ENCODE peak calls at places on chromosomes 2 and 18, in five cellular contexts. H is GM12891, Z is stomach, U is prostate gland, E is A549. X is an unnamed sample.
A peak's percentile ranks its signal among the peaks of the same experiment; 100 is the strongest.

GRCh38 chr2:121196132-121196848 is 88.7 kb downstream of the TFCP2L1 start:
- DNase-seq in Z (peak; percentile 82), E (no peak), U (peak; percentile 84), H (no peak), X (no peak)

GRCh38 chr2:212124597-212124996 is 414.0 kb downstream of the ERBB4 start:
- DNase-seq in Z (no peak), H (no peak), U (no peak), E (peak; percentile 0), X (no peak)

GRCh38 chr2:117917223-117917917 is 96.5 kb downstream of the CCDC93 start:
- DNase-seq in H (no peak), E (peak; percentile 5), Z (no peak), U (no peak), X (no peak)

GRCh38 chr2:176534798-176535479 is 265.7 kb downstream of the MTX2 start:
- DNase-seq in Z (no peak), U (peak; percentile 19), E (no peak), H (no peak), X (no peak)

GRCh38 chr2:226424971-226425370 is 374.6 kb downstream of the IRS1 start:
- DNase-seq in U (no peak), H (no peak), Z (no peak), E (no peak), X (no peak)

GRCh38 chr2:133012847-133013734 is 343.1 kb upstream of the LYPD1 start:
- DNase-seq in Z (no peak), H (no peak), E (no peak), U (no peak), X (no peak)

GRCh38 chr2:58055027-58055786 is 8.6 kb downstream of the VRK2 start:
- DNase-seq in E (no peak), H (no peak), Z (no peak), U (no peak), X (no peak)

GRCh38 chr18:35442701-35443100 is 55.1 kb downstream of the INO80C start:
- DNase-seq in Z (no peak), H (no peak), U (no peak), E (no peak), X (no peak)

GRCh38 chr18:35289293-35290069 is 548 bp downstream of the ZSCAN30 start:
- DNase-seq in Z (peak; percentile 32), H (no peak), U (peak; percentile 33), E (no peak), X (no peak)

GRCh38 chr2:222424281-222424728 is at the start of gene SGPP2:
- DNase-seq in Z (peak; percentile 73), E (no peak), U (no peak), H (peak; percentile 49), X (no peak)

GRCh38 chr2:17171446-17172049 is 346.7 kb downstream of the RAD51AP2 start:
- DNase-seq in H (no peak), E (no peak), Z (peak; percentile 27), U (no peak), X (no peak)

GRCh38 chr2:23023722-23024121 is 361.3 kb upstream of the KLHL29 start:
- DNase-seq in H (no peak), E (no peak), Z (no peak), U (no peak), X (no peak)

GRCh38 chr18:9918016-9918680 is 4.3 kb downstream of the VAPA start:
- DNase-seq in U (no peak), Z (no peak), H (no peak), E (peak; percentile 13), X (no peak)

GRCh38 chr2:13193900-13194299 is 477.2 kb downstream of the TRIB2 start:
- DNase-seq in E (no peak), Z (no peak), U (no peak), H (no peak), X (no peak)

GRCh38 chr2:208033701-208034502 is 8.6 kb upstream of the PLEKHM3 start:
- DNase-seq in E (no peak), U (peak; percentile 61), Z (peak; percentile 66), H (no peak), X (no peak)

GRCh38 chr2:36663851-36664715 is 32.4 kb upstream of the VIT start:
- DNase-seq in E (peak; percentile 55), Z (no peak), U (peak; percentile 23), H (no peak), X (no peak)

GRCh38 chr2:86216577-86217555 is 17.6 kb downstream of the MRPL35 start:
- DNase-seq in E (no peak), Z (no peak), H (no peak), U (no peak), X (no peak)

GRCh38 chr2:126979039-126979438 is 80.3 kb downstream of the TEX51 start:
- DNase-seq in U (no peak), Z (no peak), E (no peak), H (no peak), X (no peak)

GRCh38 chr2:215367647-215368492 is 56.0 kb downstream of the ATIC start:
- DNase-seq in H (no peak), Z (no peak), U (no peak), E (no peak), X (no peak)

GRCh38 chr2:115234707-115235106 is 792.3 kb downstream of the DPP10 start:
- DNase-seq in Z (no peak), E (no peak), H (no peak), U (no peak), X (no peak)

GRCh38 chr2:231222318-231223000 is 24.0 kb downstream of the ARMC9 start:
- DNase-seq in E (no peak), H (no peak), U (no peak), Z (no peak), X (no peak)

GRCh38 chr2:241123816-241124536 is 21.9 kb upstream of the MTERF4 start:
- DNase-seq in E (no peak), H (no peak), Z (peak; percentile 87), U (peak; percentile 88), X (no peak)

GRCh38 chr2:60423066-60423465 is 130.4 kb downstream of the BCL11A start:
- DNase-seq in Z (no peak), U (no peak), H (no peak), E (no peak), X (no peak)

GRCh38 chr18:3466872-3467271 is 16.9 kb downstream of the TGIF1 start:
- DNase-seq in U (no peak), H (no peak), Z (no peak), E (no peak), X (no peak)

GRCh38 chr2:240567137-240567871 is 980 bp upstream of the RNPEPL1 start:
- DNase-seq in H (no peak), Z (peak; percentile 42), U (no peak), E (no peak), X (no peak)

GRCh38 chr18:10041180-10041579 is 127.4 kb downstream of the VAPA start:
- DNase-seq in Z (no peak), H (no peak), U (peak; percentile 16), E (no peak), X (no peak)

GRCh38 chr2:128279786-128280701 is 38.6 kb downstream of the HS6ST1 start:
- DNase-seq in U (no peak), Z (no peak), E (no peak), H (no peak), X (no peak)

GRCh38 chr2:225400060-225400511 is 576 bp downstream of the NYAP2 start:
- DNase-seq in H (no peak), Z (no peak), E (peak; percentile 1), U (no peak), X (no peak)

GRCh38 chr2:50444286-50444685 is 587.6 kb downstream of the NRXN1 start:
- DNase-seq in U (no peak), Z (no peak), E (no peak), H (no peak), X (no peak)

GRCh38 chr2:30456106-30456505 is 9.1 kb downstream of the LCLAT1 start:
- DNase-seq in U (no peak), H (no peak), Z (no peak), E (no peak), X (no peak)

DNA sequence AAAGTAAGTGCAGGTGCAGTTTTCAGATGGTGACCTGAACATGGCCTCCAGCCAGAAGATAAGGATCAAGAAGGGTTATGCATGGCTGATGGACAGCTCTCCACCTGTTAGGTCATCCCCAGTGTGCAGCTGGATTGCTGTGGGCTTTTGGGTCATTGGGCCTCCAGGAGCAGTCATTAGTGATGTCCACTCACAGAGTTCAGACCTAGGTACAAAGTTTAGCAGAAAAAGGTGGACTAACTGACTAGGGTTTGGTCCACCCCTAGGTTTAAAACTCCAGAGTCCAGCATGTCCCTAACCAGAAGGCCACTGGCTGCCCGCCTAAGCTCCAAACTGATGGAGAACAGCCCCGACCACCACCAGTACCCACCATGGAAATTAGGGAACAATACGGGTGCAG is 18.3 kb upstream of the SULT1C2 start:
- DNase-seq in U (no peak), H (no peak), E (no peak), Z (no peak), X (no peak)
- TF ChIP-seq POLR2A in U (no peak), H (no peak), E (no peak), Z (no peak), X (no peak)

GRCh38 chr18:58878640-58879039 is 14.0 kb downstream of the ZNF532 start:
- DNase-seq in U (no peak), E (no peak), H (no peak), Z (no peak), X (no peak)
- TF ChIP-seq POLR2A in U (no peak), E (no peak), H (no peak), Z (no peak), X (no peak)

DNA sequence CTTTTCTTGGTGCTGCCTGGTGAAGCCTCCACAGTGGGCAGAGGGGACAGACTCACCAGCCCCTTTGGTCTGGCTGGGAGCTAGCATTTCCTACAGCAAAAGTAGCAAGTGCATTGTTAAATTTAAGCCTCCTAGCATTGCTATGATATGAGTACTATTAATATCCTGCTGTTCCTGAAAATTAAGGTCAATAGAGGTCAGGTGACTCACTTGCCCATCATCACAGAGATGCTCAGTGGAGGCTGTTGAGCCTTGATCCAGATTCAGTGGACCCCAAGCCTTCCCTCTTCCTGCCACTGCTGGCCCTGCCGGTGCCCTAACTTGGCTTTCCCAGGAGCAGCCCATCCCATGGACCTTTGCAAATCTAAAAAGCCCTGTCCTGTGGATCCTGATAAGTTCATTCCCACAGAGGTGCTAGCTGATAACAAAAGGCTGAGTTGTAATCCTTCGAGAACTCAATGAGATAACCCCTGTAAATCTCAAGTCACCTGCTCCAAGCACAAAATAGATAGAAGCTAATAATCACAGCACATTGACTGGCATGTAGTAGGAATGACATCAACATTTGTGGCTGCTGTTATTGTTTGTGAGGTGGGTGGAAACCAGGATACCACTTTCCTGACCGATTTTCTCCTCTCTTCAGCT is 84.4 kb downstream of the THNSL2 start:
- DNase-seq in H (no peak), Z (no peak), U (no peak), E (no peak), X (no peak)
- TF ChIP-seq POLR2A in H (no peak), Z (no peak), U (no peak), E (no peak), X (no peak)

DNA sequence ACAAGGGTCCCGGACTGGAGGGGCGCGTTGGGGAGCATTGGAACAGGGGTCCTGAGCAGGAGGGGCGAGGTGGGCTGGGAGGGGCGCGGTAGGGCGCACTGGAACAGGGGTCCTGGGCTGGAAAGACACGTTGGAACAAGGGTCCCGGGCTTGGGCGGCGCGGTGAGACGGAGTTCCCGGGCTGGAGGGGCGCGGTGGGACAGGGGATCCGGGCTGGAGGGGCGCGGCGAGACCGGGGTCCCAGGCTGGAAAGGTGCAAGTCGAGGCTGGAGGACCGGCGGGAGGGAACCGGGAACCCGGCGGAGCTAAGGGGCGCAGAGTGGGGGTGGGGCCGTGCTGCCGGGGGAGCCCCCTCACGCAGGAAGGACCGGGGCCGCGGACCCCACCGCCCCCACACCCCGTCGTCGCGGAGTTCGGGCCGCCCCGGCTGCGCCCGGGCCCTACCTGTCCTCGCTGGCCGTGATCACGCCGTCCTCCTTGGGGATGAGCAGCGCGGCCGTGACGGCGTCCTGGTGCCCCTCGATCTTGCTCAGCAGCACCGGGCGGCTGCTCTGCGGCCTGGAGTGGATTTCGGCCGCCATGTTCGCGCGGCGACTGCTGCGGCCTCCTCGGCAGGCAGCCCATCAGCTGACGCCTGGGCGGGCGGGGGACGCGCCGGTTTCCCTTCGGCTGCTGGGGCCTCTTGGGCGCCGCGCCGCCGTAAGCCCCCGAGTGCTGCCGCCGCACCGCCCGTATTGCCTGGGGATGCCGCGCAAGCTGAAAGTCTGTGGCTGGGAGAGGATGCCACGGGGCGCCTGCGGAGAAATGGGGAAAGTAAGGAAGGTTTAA is at the start of gene WDFY1:
- DNase-seq in E (peak; percentile 91), Z (peak; percentile 90), H (peak; percentile 88), U (peak; percentile 79), X (peak; percentile 33)
- TF ChIP-seq POLR2A in E (peak; percentile 96), Z (no peak), H (peak; percentile 74), U (peak; percentile 78), X (no peak)